ENCODE peak calls at places on chromosome 12, in ten cellular contexts. One of them, this sample, is unnamed. For H3K9me3, the result is how much of the 10 kb centered on the place peaks cover.

GRCh38 chr12:2215709-2216560 is 163.1 kb downstream of the CACNA1C start:
- DNase-seq in A673: peak
- DNase-seq in neuronal stem cell: no peak
- DNase-seq in IMR-90: peak
- DNase-seq in naive thymus-derived CD4-positive, alpha-beta T cell: no peak
- DNase-seq in heart left ventricle: no peak
- DNase-seq in PC-3: no peak
- DNase-seq in heart right ventricle: no peak
- DNase-seq in effector memory CD4-positive, alpha-beta T cell: no peak
- DNase-seq in ovary: no peak
- DNase-seq in this sample: no peak

GRCh38 chr12:51813931-51814310 is 34.6 kb downstream of the FIGNL2 start:
- DNase-seq in A673: no peak
- DNase-seq in neuronal stem cell: no peak
- DNase-seq in IMR-90: no peak
- DNase-seq in naive thymus-derived CD4-positive, alpha-beta T cell: no peak
- DNase-seq in heart left ventricle: no peak
- DNase-seq in PC-3: no peak
- DNase-seq in heart right ventricle: no peak
- DNase-seq in effector memory CD4-positive, alpha-beta T cell: no peak
- DNase-seq in ovary: no peak
- DNase-seq in this sample: no peak

GRCh38 chr12:131571827-131572226 is 139.1 kb upstream of the SFSWAP start:
- DNase-seq in A673: no peak
- DNase-seq in neuronal stem cell: no peak
- DNase-seq in IMR-90: no peak
- DNase-seq in naive thymus-derived CD4-positive, alpha-beta T cell: no peak
- DNase-seq in heart left ventricle: no peak
- DNase-seq in PC-3: no peak
- DNase-seq in heart right ventricle: no peak
- DNase-seq in effector memory CD4-positive, alpha-beta T cell: no peak
- DNase-seq in ovary: no peak
- DNase-seq in this sample: no peak

GRCh38 chr12:16198884-16199283 is 78.6 kb downstream of the SLC15A5 start:
- DNase-seq in A673: no peak
- DNase-seq in neuronal stem cell: peak
- DNase-seq in IMR-90: no peak
- DNase-seq in naive thymus-derived CD4-positive, alpha-beta T cell: no peak
- DNase-seq in heart left ventricle: no peak
- DNase-seq in PC-3: no peak
- DNase-seq in heart right ventricle: no peak
- DNase-seq in effector memory CD4-positive, alpha-beta T cell: no peak
- DNase-seq in ovary: no peak
- DNase-seq in this sample: no peak

GRCh38 chr12:62655524-62656160 is 189.0 kb downstream of the MON2 start:
- DNase-seq in A673: no peak
- DNase-seq in neuronal stem cell: no peak
- DNase-seq in IMR-90: no peak
- DNase-seq in naive thymus-derived CD4-positive, alpha-beta T cell: no peak
- DNase-seq in heart left ventricle: no peak
- DNase-seq in PC-3: no peak
- DNase-seq in heart right ventricle: no peak
- DNase-seq in effector memory CD4-positive, alpha-beta T cell: no peak
- DNase-seq in ovary: no peak
- DNase-seq in this sample: no peak

GRCh38 chr12:106304001-106304421 is 1.5 kb downstream of the TCP11L2 start:
- DNase-seq in A673: no peak
- DNase-seq in neuronal stem cell: no peak
- DNase-seq in IMR-90: no peak
- DNase-seq in naive thymus-derived CD4-positive, alpha-beta T cell: peak
- DNase-seq in heart left ventricle: no peak
- DNase-seq in PC-3: no peak
- DNase-seq in heart right ventricle: no peak
- DNase-seq in effector memory CD4-positive, alpha-beta T cell: no peak
- DNase-seq in ovary: no peak
- DNase-seq in this sample: no peak

GRCh38 chr12:727321-727720 is 25.1 kb upstream of the WNK1 start:
- DNase-seq in A673: no peak
- DNase-seq in neuronal stem cell: no peak
- DNase-seq in IMR-90: peak
- DNase-seq in naive thymus-derived CD4-positive, alpha-beta T cell: no peak
- DNase-seq in heart left ventricle: no peak
- DNase-seq in PC-3: no peak
- DNase-seq in heart right ventricle: no peak
- DNase-seq in effector memory CD4-positive, alpha-beta T cell: no peak
- DNase-seq in ovary: no peak
- DNase-seq in this sample: no peak

GRCh38 chr12:64679487-64679983 is 69.2 kb downstream of the RASSF3 start:
- DNase-seq in A673: peak
- DNase-seq in neuronal stem cell: no peak
- DNase-seq in IMR-90: peak
- DNase-seq in naive thymus-derived CD4-positive, alpha-beta T cell: peak
- DNase-seq in heart left ventricle: peak
- DNase-seq in PC-3: peak
- DNase-seq in heart right ventricle: peak
- DNase-seq in effector memory CD4-positive, alpha-beta T cell: peak
- DNase-seq in ovary: peak
- DNase-seq in this sample: peak

GRCh38 chr12:79415754-79416435 is 274.9 kb downstream of the PAWR start:
- DNase-seq in A673: no peak
- DNase-seq in neuronal stem cell: no peak
- DNase-seq in IMR-90: peak
- DNase-seq in naive thymus-derived CD4-positive, alpha-beta T cell: no peak
- DNase-seq in heart left ventricle: no peak
- DNase-seq in PC-3: peak
- DNase-seq in heart right ventricle: no peak
- DNase-seq in effector memory CD4-positive, alpha-beta T cell: no peak
- DNase-seq in ovary: no peak
- DNase-seq in this sample: no peak

GRCh38 chr12:104888456-104888855 is 69.6 kb downstream of the SLC41A2 start:
- DNase-seq in A673: no peak
- DNase-seq in neuronal stem cell: no peak
- DNase-seq in IMR-90: no peak
- DNase-seq in naive thymus-derived CD4-positive, alpha-beta T cell: no peak
- DNase-seq in heart left ventricle: no peak
- DNase-seq in PC-3: no peak
- DNase-seq in heart right ventricle: no peak
- DNase-seq in effector memory CD4-positive, alpha-beta T cell: no peak
- DNase-seq in ovary: no peak
- DNase-seq in this sample: no peak

GRCh38 chr12:123571343-123571813 is 13.0 kb upstream of the TMED2 start:
- DNase-seq in A673: peak
- DNase-seq in neuronal stem cell: no peak
- DNase-seq in IMR-90: peak
- DNase-seq in naive thymus-derived CD4-positive, alpha-beta T cell: no peak
- DNase-seq in heart left ventricle: peak
- DNase-seq in PC-3: peak
- DNase-seq in heart right ventricle: peak
- DNase-seq in effector memory CD4-positive, alpha-beta T cell: no peak
- DNase-seq in ovary: no peak
- DNase-seq in this sample: no peak

DNA sequence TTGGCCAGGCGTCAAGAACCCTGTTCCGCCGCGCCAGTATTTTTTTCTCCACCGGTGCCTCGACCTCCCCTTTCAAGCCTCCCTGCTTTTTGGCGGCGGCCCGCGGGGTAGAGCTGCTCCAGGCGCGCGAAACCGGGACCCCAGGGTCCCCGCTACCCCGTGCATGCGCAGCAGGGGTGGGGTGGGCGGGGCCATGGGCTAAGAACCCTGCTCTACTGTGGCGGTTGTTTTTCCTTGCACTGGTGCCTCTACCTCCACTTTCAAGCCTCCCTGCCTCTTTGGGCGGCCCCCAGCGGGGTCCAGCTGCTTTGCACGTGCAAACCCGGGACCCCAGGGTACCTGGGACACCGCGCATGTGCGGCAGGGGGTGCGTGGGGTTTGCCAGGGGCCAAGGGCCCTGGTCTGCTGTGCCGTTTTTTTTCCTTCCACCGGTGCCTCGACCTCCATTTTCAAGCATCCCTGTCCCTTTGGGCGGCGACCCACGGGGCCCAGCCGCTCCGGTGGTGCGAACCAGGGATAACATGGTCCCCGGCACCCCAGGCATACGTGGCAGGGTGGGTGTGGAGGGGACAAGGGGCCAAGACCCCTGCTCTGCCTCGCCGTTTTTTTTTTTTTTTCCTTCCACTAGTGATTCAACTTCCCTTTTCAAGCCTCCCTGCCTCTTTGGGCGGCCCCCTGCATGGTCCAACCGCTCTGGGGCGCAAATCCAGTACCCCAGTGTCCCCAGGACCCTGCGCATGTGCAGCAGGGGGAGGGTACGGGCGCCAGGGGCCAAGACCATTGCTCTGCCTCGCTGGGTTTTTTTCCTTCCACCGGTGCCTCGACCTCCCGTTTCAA is 326.8 kb downstream of the ALG10 start:
- DNase-seq in A673: no peak
- DNase-seq in neuronal stem cell: no peak
- DNase-seq in IMR-90: no peak
- DNase-seq in naive thymus-derived CD4-positive, alpha-beta T cell: no peak
- DNase-seq in heart left ventricle: no peak
- DNase-seq in PC-3: peak
- DNase-seq in heart right ventricle: no peak
- DNase-seq in effector memory CD4-positive, alpha-beta T cell: no peak
- DNase-seq in ovary: no peak
- DNase-seq in this sample: no peak
- H3K9me3 ChIP-seq in A673: under half
- H3K9me3 ChIP-seq in neuronal stem cell: under half
- H3K9me3 ChIP-seq in IMR-90: under half
- H3K9me3 ChIP-seq in naive thymus-derived CD4-positive, alpha-beta T cell: under half
- H3K9me3 ChIP-seq in heart left ventricle: under half
- H3K9me3 ChIP-seq in PC-3: under half
- H3K9me3 ChIP-seq in heart right ventricle: under half
- H3K9me3 ChIP-seq in effector memory CD4-positive, alpha-beta T cell: under half
- H3K9me3 ChIP-seq in ovary: under half
- H3K9me3 ChIP-seq in this sample: under half

GRCh38 chr12:133124674-133125073 is 5.4 kb downstream of the ZNF891 start:
- DNase-seq in A673: no peak
- DNase-seq in neuronal stem cell: no peak
- DNase-seq in IMR-90: no peak
- DNase-seq in naive thymus-derived CD4-positive, alpha-beta T cell: no peak
- DNase-seq in heart left ventricle: no peak
- DNase-seq in PC-3: no peak
- DNase-seq in heart right ventricle: no peak
- DNase-seq in effector memory CD4-positive, alpha-beta T cell: no peak
- DNase-seq in ovary: no peak
- DNase-seq in this sample: no peak

GRCh38 chr12:133130038-133130807 is at the start of the genes ZNF10 and ZNF891:
- DNase-seq in A673: peak
- DNase-seq in neuronal stem cell: peak
- DNase-seq in IMR-90: peak
- DNase-seq in naive thymus-derived CD4-positive, alpha-beta T cell: peak
- DNase-seq in heart left ventricle: peak
- DNase-seq in PC-3: peak
- DNase-seq in heart right ventricle: peak
- DNase-seq in effector memory CD4-positive, alpha-beta T cell: peak
- DNase-seq in ovary: peak
- DNase-seq in this sample: peak

GRCh38 chr12:133130808-133131128 is 341 bp downstream of the ZNF10 start:
- DNase-seq in A673: no peak
- DNase-seq in neuronal stem cell: no peak
- DNase-seq in IMR-90: no peak
- DNase-seq in naive thymus-derived CD4-positive, alpha-beta T cell: no peak
- DNase-seq in heart left ventricle: peak
- DNase-seq in PC-3: no peak
- DNase-seq in heart right ventricle: peak
- DNase-seq in effector memory CD4-positive, alpha-beta T cell: no peak
- DNase-seq in ovary: peak
- DNase-seq in this sample: peak

GRCh38 chr12:133129368-133130037 is 571 bp downstream of the ZNF891 start:
- DNase-seq in A673: no peak
- DNase-seq in neuronal stem cell: no peak
- DNase-seq in IMR-90: peak
- DNase-seq in naive thymus-derived CD4-positive, alpha-beta T cell: peak
- DNase-seq in heart left ventricle: no peak
- DNase-seq in PC-3: peak
- DNase-seq in heart right ventricle: no peak
- DNase-seq in effector memory CD4-positive, alpha-beta T cell: no peak
- DNase-seq in ovary: peak
- DNase-seq in this sample: no peak
- H3K9me3 ChIP-seq in A673: half or more
- H3K9me3 ChIP-seq in neuronal stem cell: half or more
- H3K9me3 ChIP-seq in IMR-90: under half
- H3K9me3 ChIP-seq in naive thymus-derived CD4-positive, alpha-beta T cell: under half
- H3K9me3 ChIP-seq in heart left ventricle: under half
- H3K9me3 ChIP-seq in PC-3: under half
- H3K9me3 ChIP-seq in heart right ventricle: under half
- H3K9me3 ChIP-seq in effector memory CD4-positive, alpha-beta T cell: under half
- H3K9me3 ChIP-seq in ovary: under half
- H3K9me3 ChIP-seq in this sample: under half

DNA sequence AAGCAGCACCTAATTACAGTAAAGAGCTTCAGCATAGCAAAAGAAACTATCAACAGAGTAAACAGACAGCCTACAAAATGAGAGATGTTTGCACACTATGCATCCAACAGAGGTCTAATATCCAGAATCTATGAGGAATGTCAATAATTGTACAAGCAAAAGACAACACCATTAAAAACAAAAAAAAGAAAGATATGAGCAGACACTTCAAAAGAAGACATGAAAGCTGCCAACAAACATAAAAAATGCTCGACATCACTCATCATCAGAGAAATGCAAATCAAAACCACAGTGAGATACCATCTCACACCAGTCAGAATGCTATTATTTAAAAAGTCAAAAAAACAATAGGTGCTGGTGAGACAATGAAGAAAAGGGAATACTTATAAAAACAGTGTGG is 273.1 kb downstream of the TMTC2 start:
- DNase-seq in A673: no peak
- DNase-seq in neuronal stem cell: no peak
- DNase-seq in IMR-90: no peak
- DNase-seq in naive thymus-derived CD4-positive, alpha-beta T cell: no peak
- DNase-seq in heart left ventricle: no peak
- DNase-seq in PC-3: peak
- DNase-seq in heart right ventricle: no peak
- DNase-seq in effector memory CD4-positive, alpha-beta T cell: no peak
- DNase-seq in ovary: no peak
- DNase-seq in this sample: no peak
- H3K9me3 ChIP-seq in A673: under half
- H3K9me3 ChIP-seq in neuronal stem cell: under half
- H3K9me3 ChIP-seq in IMR-90: under half
- H3K9me3 ChIP-seq in naive thymus-derived CD4-positive, alpha-beta T cell: under half
- H3K9me3 ChIP-seq in heart left ventricle: under half
- H3K9me3 ChIP-seq in PC-3: under half
- H3K9me3 ChIP-seq in heart right ventricle: under half
- H3K9me3 ChIP-seq in effector memory CD4-positive, alpha-beta T cell: under half
- H3K9me3 ChIP-seq in ovary: under half
- H3K9me3 ChIP-seq in this sample: under half

DNA sequence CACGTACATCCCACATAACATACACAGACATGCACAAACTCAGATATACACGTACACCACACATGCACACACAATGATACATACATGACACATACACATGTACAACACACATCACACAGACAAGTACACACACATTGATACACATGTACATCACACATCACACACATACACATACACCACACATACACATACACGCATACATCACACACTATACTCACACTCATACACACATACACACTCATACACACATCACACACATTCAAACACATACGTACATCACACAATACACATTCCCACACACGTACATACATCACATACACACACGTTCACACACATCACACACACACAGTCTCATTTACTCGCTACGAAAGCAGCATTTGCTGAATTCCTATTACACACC is 4.5 kb downstream of the ZNF605 start:
- DNase-seq in A673: no peak
- DNase-seq in neuronal stem cell: no peak
- DNase-seq in IMR-90: no peak
- DNase-seq in naive thymus-derived CD4-positive, alpha-beta T cell: no peak
- DNase-seq in heart left ventricle: no peak
- DNase-seq in PC-3: no peak
- DNase-seq in heart right ventricle: no peak
- DNase-seq in effector memory CD4-positive, alpha-beta T cell: no peak
- DNase-seq in ovary: no peak
- DNase-seq in this sample: no peak
- H3K9me3 ChIP-seq in A673: under half
- H3K9me3 ChIP-seq in neuronal stem cell: half or more
- H3K9me3 ChIP-seq in IMR-90: half or more
- H3K9me3 ChIP-seq in naive thymus-derived CD4-positive, alpha-beta T cell: under half
- H3K9me3 ChIP-seq in heart left ventricle: under half
- H3K9me3 ChIP-seq in PC-3: under half
- H3K9me3 ChIP-seq in heart right ventricle: under half
- H3K9me3 ChIP-seq in effector memory CD4-positive, alpha-beta T cell: under half
- H3K9me3 ChIP-seq in ovary: under half
- H3K9me3 ChIP-seq in this sample: under half

This sample was measured in T-helper 17 cell.